ENCODE peak calls at places on chromosomes 4 and X, in four cellular contexts. U is LoVo, Q is T-helper 9 cell, M is NCI-H345. J is an unnamed sample.

GRCh38 chr4:39062499-39062898 is 467 bp downstream of the KLHL5 start:
- DNase-seq in U (no peak), Q (no peak), M (no peak), J (peak)

GRCh38 chrX:37353646-37354045 is 4.5 kb downstream of the PRRG1 start:
- DNase-seq in U (no peak), Q (no peak), M (no peak), J (no peak)

GRCh38 chr4:87977521-87978278 is 2.2 kb downstream of the SPP1 start:
- DNase-seq in U (no peak), Q (no peak), M (no peak), J (no peak)

GRCh38 chr4:38365261-38365660 is 298.7 kb upstream of the KLF3 start:
- DNase-seq in U (no peak), Q (no peak), M (no peak), J (no peak)

GRCh38 chr4:3807861-3808521 is 41.8 kb downstream of the ADRA2C start:
- DNase-seq in U (no peak), Q (no peak), M (no peak), J (peak)

GRCh38 chrX:15855562-15856256 is 1.1 kb upstream of the AP1S2 start:
- DNase-seq in U (peak), Q (no peak), M (no peak), J (no peak)

GRCh38 chrX:22037911-22038537 is 5.9 kb downstream of the PHEX start:
- DNase-seq in U (no peak), Q (no peak), M (no peak), J (no peak)

GRCh38 chrX:2664497-2664896 is 26.6 kb upstream of the CD99 start:
- DNase-seq in U (no peak), Q (no peak), M (no peak), J (no peak)

GRCh38 chr4:80094191-80094590 is 21.2 kb upstream of the ANTXR2 start:
- DNase-seq in U (no peak), Q (no peak), M (no peak), J (no peak)

GRCh38 chr4:7414736-7415510 is 19.8 kb downstream of the PSAPL1 start:
- DNase-seq in U (no peak), Q (no peak), M (no peak), J (no peak)

GRCh38 chr4:142656178-142656577 is 189.9 kb downstream of the INPP4B start:
- DNase-seq in U (no peak), Q (peak), M (no peak), J (peak)

GRCh38 chr4:118313098-118313497 is 39.7 kb downstream of the PRSS12 start:
- DNase-seq in U (no peak), Q (no peak), M (no peak), J (peak)

GRCh38 chrX:39491548-39492297 is 606.0 kb downstream of the BCOR start:
- DNase-seq in U (no peak), Q (peak), M (no peak), J (no peak)

GRCh38 chrX:2351321-2351720 is 149.5 kb downstream of the DHRSX start:
- DNase-seq in U (no peak), Q (no peak), M (no peak), J (no peak)

GRCh38 chrX:129840334-129840733 is 3.4 kb downstream of the ZDHHC9 start:
- DNase-seq in U (no peak), Q (no peak), M (no peak), J (no peak)

GRCh38 chr4:72351521-72351920 is 217.5 kb downstream of the ADAMTS3 start:
- DNase-seq in U (no peak), Q (no peak), M (no peak), J (no peak)

GRCh38 chrX:1524874-1525582 is 12.0 kb downstream of the P2RY8 start:
- DNase-seq in U (no peak), Q (no peak), M (no peak), J (no peak)

GRCh38 chr4:156892695-156893211 is 78.8 kb downstream of the PDGFC start:
- DNase-seq in U (no peak), Q (no peak), M (no peak), J (no peak)

J was measured in mesendoderm.